ENCODE peak calls at places on chromosomes 16 and 17, in seven cellular contexts. T is ELR, U is hippocampal formation, W is Right ventricle myocardium superior, Y is ascending aorta, G is smooth muscle cell of the brain vasculature, N is HS-5. L is an unnamed sample.

GRCh38 chr17:61149862-61150362 is 249.7 kb upstream of the TBX2 start:
- DNase-seq in T (no peak), U (no peak), W (no peak), Y (no peak), G (no peak), N (no peak), L (no peak)

GRCh38 chr17:45384047-45384799 is 48.4 kb downstream of the ARHGAP27 start:
- DNase-seq in T (no peak), U (no peak), W (no peak), Y (no peak), G (no peak), N (no peak), L (peak; percentile 69)

GRCh38 chr17:53119773-53120172 is 703.0 kb upstream of the KIF2B start:
- DNase-seq in T (no peak), U (no peak), W (no peak), Y (no peak), G (no peak), N (no peak), L (no peak)

GRCh38 chr16:23959069-23959800 is 123.5 kb downstream of the PRKCB start:
- DNase-seq in T (no peak), U (no peak), W (no peak), Y (no peak), G (no peak), N (no peak), L (no peak)

GRCh38 chr17:49690256-49690655 is 12.4 kb upstream of the SPOP start:
- DNase-seq in T (no peak), U (no peak), W (no peak), Y (peak; percentile 56), G (no peak), N (no peak), L (no peak)

GRCh38 chr16:87465306-87465705 is 27.5 kb downstream of the ZCCHC14 start:
- DNase-seq in T (peak; percentile 87), U (no peak), W (peak; percentile 86), Y (peak; percentile 89), G (no peak), N (no peak), L (peak; percentile 75)

GRCh38 chr17:39769974-39770587 is 32.3 kb downstream of the GRB7 start:
- DNase-seq in T (peak; percentile 83), U (no peak), W (no peak), Y (no peak), G (no peak), N (peak; percentile 68), L (peak; percentile 28)

GRCh38 chr16:3625911-3626732 is 14.7 kb upstream of the SLX4 start:
- DNase-seq in T (peak; percentile 13), U (no peak), W (no peak), Y (no peak), G (no peak), N (no peak), L (no peak)

GRCh38 chr17:40671282-40671681 is 6.3 kb upstream of the KRT222 start:
- DNase-seq in T (no peak), U (no peak), W (no peak), Y (no peak), G (no peak), N (no peak), L (no peak)

GRCh38 chr17:68909066-68909465 is 46.1 kb downstream of the ABCA8 start:
- DNase-seq in T (peak; percentile 84), U (no peak), W (peak; percentile 45), Y (peak; percentile 85), G (peak; percentile 63), N (peak; percentile 72), L (peak; percentile 83)

GRCh38 chr17:62616993-62617893 is 10.2 kb upstream of the MRC2 start:
- DNase-seq in T (no peak), U (no peak), W (no peak), Y (no peak), G (peak; percentile 79), N (no peak), L (peak; percentile 24)

GRCh38 chr16:87824016-87824990 is 45.0 kb downstream of the SLC7A5 start:
- DNase-seq in T (no peak), U (no peak), W (no peak), Y (no peak), G (no peak), N (no peak), L (no peak)

GRCh38 chr16:397135-397661 is at the start of gene NME4:
- DNase-seq in T (peak; percentile 54), U (no peak), W (peak; percentile 69), Y (no peak), G (no peak), N (no peak), L (peak; percentile 60)

L was measured in astrocyte of the hippocampus.